ENCODE peak calls at places on chromosomes 11 and 22, in eight cellular contexts. S, K, C, J, V, T, R and Q are unnamed samples.

GRCh38 chr11:61994981-61995380 is 27.5 kb upstream of the FTH1 start:
- DNase-seq in S (no peak), K (no peak), C (no peak), J (no peak), V (no peak), T (no peak), R (no peak), Q (no peak)

GRCh38 chr11:134047586-134047999 is 21.3 kb upstream of the JAM3 start:
- DNase-seq in S (peak; percentile 89), K (no peak), C (peak; percentile 77), J (peak; percentile 24), V (no peak), T (peak; percentile 66), R (peak; percentile 82), Q (no peak)

GRCh38 chr22:20384865-20385264 is 9.1 kb upstream of the ZNF74 start:
- DNase-seq in S (no peak), K (no peak), C (no peak), J (no peak), V (no peak), T (no peak), R (no peak), Q (no peak)

GRCh38 chr11:65613091-65613928 is 711 bp downstream of the MAP3K11 start:
- DNase-seq in S (peak; percentile 75), K (peak; percentile 46), C (no peak), J (peak; percentile 89), V (peak; percentile 28), T (no peak), R (no peak), Q (peak; percentile 36)

GRCh38 chr11:112795142-112795815 is 165.9 kb upstream of the NCAM1 start:
- DNase-seq in S (peak; percentile 67), K (peak; percentile 35), C (no peak), J (no peak), V (no peak), T (no peak), R (peak; percentile 53), Q (peak; percentile 65)

GRCh38 chr22:38843201-38843715 is 570 bp downstream of the NPTXR start:
- DNase-seq in S (peak; percentile 71), K (peak; percentile 51), C (peak; percentile 77), J (peak; percentile 85), V (peak; percentile 82), T (peak; percentile 75), R (peak; percentile 83), Q (peak; percentile 29)

GRCh38 chr22:49166211-49166610 is 661.5 kb downstream of the BRD1 start:
- DNase-seq in S (no peak), K (no peak), C (no peak), J (no peak), V (no peak), T (no peak), R (no peak), Q (no peak)

GRCh38 chr22:20449819-20450550 is 12.4 kb upstream of the SCARF2 start:
- DNase-seq in S (peak; percentile 26), K (no peak), C (peak; percentile 24), J (peak; percentile 29), V (no peak), T (no peak), R (no peak), Q (no peak)

GRCh38 chr11:13140028-13140870 is 131.1 kb downstream of the RASSF10 start:
- DNase-seq in S (no peak), K (peak; percentile 72), C (no peak), J (no peak), V (peak; percentile 49), T (peak; percentile 84), R (peak; percentile 80), Q (no peak)

GRCh38 chr11:62789576-62789975 is 2.2 kb downstream of the TMEM223 start:
- DNase-seq in S (no peak), K (no peak), C (no peak), J (no peak), V (no peak), T (no peak), R (no peak), Q (no peak)

GRCh38 chr22:47564651-47565050 is 802.2 kb downstream of the TBC1D22A start:
- DNase-seq in S (no peak), K (no peak), C (no peak), J (no peak), V (no peak), T (no peak), R (no peak), Q (no peak)

GRCh38 chr22:22870577-22871398 is 16.8 kb upstream of the IGLL5 start:
- DNase-seq in S (no peak), K (no peak), C (no peak), J (no peak), V (no peak), T (no peak), R (no peak), Q (no peak)

GRCh38 chr11:86257446-86257845 is 12.9 kb downstream of the EED start:
- DNase-seq in S (no peak), K (no peak), C (no peak), J (no peak), V (no peak), T (no peak), R (no peak), Q (no peak)

GRCh38 chr22:48957311-48957986 is 870.2 kb downstream of the BRD1 start:
- DNase-seq in S (no peak), K (no peak), C (no peak), J (peak; percentile 47), V (no peak), T (peak; percentile 51), R (no peak), Q (no peak)

GRCh38 chr11:97460091-97460490 is 1070.3 kb downstream of the JRKL start:
- DNase-seq in S (no peak), K (no peak), C (no peak), J (no peak), V (no peak), T (no peak), R (no peak), Q (no peak)

GRCh38 chr11:74612877-74613276 is 20.5 kb downstream of the POLD3 start:
- DNase-seq in S (no peak), K (no peak), C (no peak), J (no peak), V (no peak), T (no peak), R (peak; percentile 17), Q (no peak)

GRCh38 chr22:20575724-20576444 is 68.5 kb downstream of the MED15 start:
- DNase-seq in S (no peak), K (no peak), C (no peak), J (no peak), V (no peak), T (no peak), R (no peak), Q (no peak)

GRCh38 chr11:63567044-63567840 is 4.1 kb upstream of the PLAAT2 start:
- DNase-seq in S (no peak), K (peak; percentile 16), C (no peak), J (no peak), V (peak; percentile 30), T (no peak), R (peak; percentile 94), Q (peak; percentile 55)

GRCh38 chr11:134349802-134350355 is 18.1 kb downstream of the GLB1L2 start:
- DNase-seq in S (no peak), K (no peak), C (no peak), J (no peak), V (no peak), T (no peak), R (no peak), Q (no peak)

GRCh38 chr22:39175127-39176066 is 22.9 kb upstream of the CBX7 start:
- DNase-seq in S (no peak), K (no peak), C (no peak), J (no peak), V (no peak), T (no peak), R (no peak), Q (no peak)

GRCh38 chr11:118870396-118871343 is 13.0 kb upstream of the CXCR5 start:
- DNase-seq in S (peak; percentile 71), K (peak; percentile 45), C (peak; percentile 72), J (peak; percentile 68), V (peak; percentile 24), T (peak; percentile 69), R (peak; percentile 10), Q (no peak)
- H3K4me3 ChIP-seq in S (peak overlapping the region; percentile 58), K (no peak overlapping the region), C (no peak overlapping the region), J (peak overlapping the region; percentile 6), V (no peak overlapping the region), T (peak overlapping the region; percentile 23), R (no peak overlapping the region), Q (no peak overlapping the region)

DNA sequence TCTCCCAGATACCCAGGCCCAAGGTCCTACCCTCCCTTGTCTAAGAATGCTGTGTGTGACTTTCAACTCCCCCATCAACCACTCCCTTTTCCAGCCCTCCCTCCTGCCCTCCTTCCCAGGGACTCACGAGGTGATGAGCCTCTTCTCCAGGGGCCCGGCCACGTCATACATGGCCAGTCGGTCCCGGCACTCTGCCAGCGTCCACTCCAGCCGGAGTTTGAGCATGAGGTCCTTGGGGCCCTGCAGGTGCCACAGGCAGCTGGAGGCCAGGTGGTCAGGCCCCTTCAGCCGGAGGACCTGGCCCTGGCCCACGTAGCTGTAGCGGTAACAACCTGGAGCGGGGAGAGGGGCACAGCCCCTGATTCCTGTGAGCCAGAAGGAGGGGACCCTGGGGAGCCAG is 20.1 kb downstream of the TMPRSS6 start:
- DNase-seq in S (no peak), K (no peak), C (no peak), J (peak; percentile 40), V (no peak), T (no peak), R (no peak), Q (no peak)
- H3K4me1 ChIP-seq in S (no peaks in the 10 kb centered on the region), K (no peaks in the 10 kb centered on the region), C (no peaks in the 10 kb centered on the region), J (no peaks in the 10 kb centered on the region), V (no peaks in the 10 kb centered on the region), T (no peaks in the 10 kb centered on the region), R (no peaks in the 10 kb centered on the region), Q (no peaks in the 10 kb centered on the region)

GRCh38 chr11:44312876-44313275 is 2.9 kb upstream of the ALX4 start:
- DNase-seq in S (no peak), K (no peak), C (no peak), J (no peak), V (no peak), T (peak; percentile 13), R (no peak), Q (no peak)
- H3K27me3 ChIP-seq in S (peaks cover 54% of the 10 kb centered on the region), K (peaks cover 71% of the 10 kb centered on the region), C (peaks cover 97% of the 10 kb centered on the region), J (peaks cover 44% of the 10 kb centered on the region), V (peaks cover 100% of the 10 kb centered on the region), T (peaks cover 95% of the 10 kb centered on the region), R (peaks cover 82% of the 10 kb centered on the region), Q (peaks cover 72% of the 10 kb centered on the region)

GRCh38 chr11:46615756-46616155 is 1.3 kb downstream of the HARBI1 start:
- DNase-seq in S (no peak), K (no peak), C (no peak), J (no peak), V (no peak), T (no peak), R (no peak), Q (no peak)

GRCh38 chr11:46616551-46617450 is at the start of gene HARBI1:
- DNase-seq in S (peak; percentile 94), K (peak; percentile 91), C (peak; percentile 95), J (peak; percentile 95), V (peak; percentile 94), T (peak; percentile 97), R (peak; percentile 91), Q (peak; percentile 79)

GRCh38 chr11:46617451-46618314 is at the start of gene ATG13:
- DNase-seq in S (peak; percentile 91), K (peak; percentile 82), C (peak; percentile 87), J (peak; percentile 86), V (peak; percentile 80), T (peak; percentile 91), R (peak; percentile 63), Q (peak; percentile 59)

DNA sequence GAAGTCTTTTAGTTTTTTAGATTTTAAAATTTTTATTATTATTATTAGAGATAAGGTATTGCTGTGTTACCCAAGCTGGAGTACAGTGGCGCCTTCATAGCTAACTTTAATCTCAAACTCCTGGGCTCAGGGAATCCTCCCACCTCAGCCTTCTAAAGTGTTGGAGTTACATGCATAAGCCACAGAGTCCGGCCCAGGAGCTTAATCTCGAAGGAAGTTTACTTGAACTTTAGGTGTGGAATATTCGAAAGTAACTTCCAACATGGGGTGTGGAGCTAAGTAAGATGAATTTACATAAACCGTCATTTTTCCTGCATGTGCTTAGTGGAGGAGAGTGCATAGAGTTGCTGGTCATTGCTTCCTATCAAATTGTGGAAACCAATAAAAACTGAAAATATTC is 1.4 kb downstream of the ATG13 start:
- DNase-seq in S (no peak), K (no peak), C (no peak), J (no peak), V (no peak), T (no peak), R (peak; percentile 4), Q (peak; percentile 16)
- H3K4me3 ChIP-seq in S (peak overlapping the region; percentile 83), K (no peak overlapping the region), C (peak overlapping the region; percentile 96), J (peak overlapping the region; percentile 98), V (peak overlapping the region; percentile 95), T (peak overlapping the region; percentile 80), R (peak overlapping the region; percentile 90), Q (peak overlapping the region; percentile 80)